ENCODE peak calls at places on chromosome 15, in seven cellular contexts. U, K, R, Z, F, D and N are unnamed samples.

GRCh38 chr15:34664418-34664817 is 81.0 kb upstream of the GOLGA8B start:
- DNase-seq in K (no peak), R (no peak), D (no peak), F (no peak), U (no peak), Z (no peak), N (no peak)

GRCh38 chr15:74432271-74432967 is 1.3 kb downstream of the SEMA7A start:
- DNase-seq in D (no peak), Z (no peak), F (no peak), R (peak), K (no peak), U (peak), N (no peak)

GRCh38 chr15:66461917-66462316 is 35.6 kb downstream of the SNAPC5 start:
- DNase-seq in Z (no peak), R (peak), D (no peak), F (no peak), K (no peak), U (no peak), N (no peak)

GRCh38 chr15:98980899-98981228 is 26.7 kb downstream of the PGPEP1L start:
- DNase-seq in Z (no peak), R (no peak), U (no peak), K (no peak), D (no peak), F (no peak), N (no peak)

GRCh38 chr15:57114070-57114469 is 195.6 kb downstream of the TCF12 start:
- DNase-seq in R (no peak), D (no peak), U (no peak), Z (no peak), F (no peak), K (no peak), N (no peak)

GRCh38 chr15:70437882-70438331 is 325.5 kb downstream of the UACA start:
- DNase-seq in U (peak), F (no peak), K (no peak), D (no peak), R (peak), Z (no peak), N (no peak)

GRCh38 chr15:65881766-65882434 is 12.6 kb downstream of the RAB11A start:
- DNase-seq in U (no peak), Z (no peak), F (no peak), D (no peak), R (no peak), K (no peak), N (no peak)

GRCh38 chr15:52749250-52749649 is 40.9 kb downstream of the ONECUT1 start:
- DNase-seq in Z (no peak), K (no peak), F (no peak), R (no peak), D (no peak), U (no peak), N (no peak)

GRCh38 chr15:96350321-96350720 is 19.8 kb downstream of the NR2F2 start:
- DNase-seq in U (no peak), R (no peak), Z (no peak), K (no peak), F (no peak), D (no peak), N (no peak)

GRCh38 chr15:43513550-43513949 is 3.9 kb upstream of the MAP1A start:
- DNase-seq in D (no peak), Z (no peak), U (no peak), F (no peak), R (no peak), K (no peak), N (no peak)

GRCh38 chr15:64284037-64284436 is 71.9 kb downstream of the CSNK1G1 start:
- DNase-seq in R (no peak), D (no peak), U (no peak), Z (no peak), K (no peak), F (no peak), N (no peak)

GRCh38 chr15:49946681-49947080 is 172.4 kb downstream of the ATP8B4 start:
- DNase-seq in U (no peak), D (no peak), R (no peak), K (no peak), F (no peak), Z (no peak), N (no peak)

GRCh38 chr15:100180921-100181320 is 160.9 kb downstream of the ADAMTS17 start:
- DNase-seq in D (no peak), Z (no peak), F (no peak), K (no peak), R (no peak), U (no peak), N (no peak)

GRCh38 chr15:36448418-36448817 is 131.0 kb upstream of the CDIN1 start:
- DNase-seq in K (no peak), F (no peak), U (no peak), Z (no peak), R (no peak), D (no peak), N (no peak)

GRCh38 chr15:36447373-36447772 is 132.1 kb upstream of the CDIN1 start:
- DNase-seq in K (no peak), D (no peak), Z (no peak), R (no peak), U (no peak), F (no peak), N (no peak)

GRCh38 chr15:36449662-36450145 is 129.7 kb upstream of the CDIN1 start:
- DNase-seq in D (no peak), F (no peak), R (no peak), U (no peak), Z (no peak), K (no peak), N (no peak)

GRCh38 chr15:36449084-36449661 is 130.3 kb upstream of the CDIN1 start:
- DNase-seq in F (no peak), K (no peak), Z (no peak), R (no peak), U (peak), D (no peak), N (no peak)
- H3K27ac ChIP-seq in F (no peak), K (no peak), Z (no peak), R (no peak), U (no peak), D (no peak), N (no peak)

GRCh38 chr15:68816158-68816557 is 4.5 kb downstream of the ANP32A start:
- DNase-seq in U (no peak), Z (no peak), F (no peak), D (no peak), R (no peak), K (no peak), N (no peak)
- H3K27ac ChIP-seq in U (no peak), Z (no peak), F (peak), D (no peak), R (no peak), K (peak), N (peak)

GRCh38 chr15:41238100-41238499 is 7.0 kb downstream of the CHP1 start:
- DNase-seq in Z (no peak), K (no peak), D (no peak), U (no peak), F (no peak), R (no peak), N (no peak)

GRCh38 chr15:41235929-41236328 is 4.9 kb downstream of the CHP1 start:
- DNase-seq in R (no peak), Z (no peak), F (no peak), K (no peak), U (no peak), D (no peak), N (no peak)

GRCh38 chr15:41241251-41241964 is 10.3 kb downstream of the CHP1 start:
- DNase-seq in D (no peak), F (no peak), K (peak), U (no peak), Z (no peak), R (no peak), N (no peak)
- H3K27ac ChIP-seq in D (no peak), F (no peak), K (no peak), U (no peak), Z (no peak), R (no peak), N (no peak)

DNA sequence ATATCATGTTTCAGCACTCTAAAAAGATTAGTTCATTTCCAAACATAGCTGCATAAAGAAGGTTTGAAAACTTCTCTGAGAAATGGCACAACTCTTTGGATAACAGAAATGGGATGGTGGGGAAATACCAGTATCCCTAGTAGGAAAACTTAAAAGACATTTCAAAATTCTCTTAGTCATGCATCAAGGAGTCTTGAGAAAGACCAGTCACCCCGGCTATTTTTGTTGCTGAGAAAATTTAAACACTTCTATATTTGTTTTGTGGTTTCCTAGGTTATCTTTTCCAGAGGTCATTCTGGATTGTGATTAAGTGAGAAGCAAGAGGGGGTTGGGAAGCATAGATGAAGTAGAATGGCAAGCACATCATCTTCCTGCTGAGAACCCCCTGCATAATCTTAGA is 447.7 kb upstream of the THBS1 start:
- DNase-seq in Z (no peak), D (no peak), U (no peak), F (no peak), R (no peak), K (no peak), N (no peak)
- H3K27ac ChIP-seq in Z (no peak), D (no peak), U (no peak), F (no peak), R (no peak), K (no peak), N (no peak)

GRCh38 chr15:30992073-30992363 is 590 bp upstream of the MTMR10 start:
- DNase-seq in U (no peak), R (peak), D (no peak), K (no peak), Z (no peak), F (no peak), N (no peak)

GRCh38 chr15:30990036-30990435 is 1.4 kb downstream of the MTMR10 start:
- DNase-seq in F (no peak), R (peak), Z (no peak), K (no peak), U (no peak), D (no peak), N (no peak)

GRCh38 chr15:30991301-30992072 is at the start of gene MTMR10:
- DNase-seq in D (peak), Z (peak), F (peak), R (peak), K (peak), U (peak), N (peak)

GRCh38 chr15:30990451-30991300 is 752 bp downstream of the MTMR10 start:
- DNase-seq in R (peak), Z (no peak), U (no peak), F (no peak), K (no peak), D (no peak), N (no peak)

DNA sequence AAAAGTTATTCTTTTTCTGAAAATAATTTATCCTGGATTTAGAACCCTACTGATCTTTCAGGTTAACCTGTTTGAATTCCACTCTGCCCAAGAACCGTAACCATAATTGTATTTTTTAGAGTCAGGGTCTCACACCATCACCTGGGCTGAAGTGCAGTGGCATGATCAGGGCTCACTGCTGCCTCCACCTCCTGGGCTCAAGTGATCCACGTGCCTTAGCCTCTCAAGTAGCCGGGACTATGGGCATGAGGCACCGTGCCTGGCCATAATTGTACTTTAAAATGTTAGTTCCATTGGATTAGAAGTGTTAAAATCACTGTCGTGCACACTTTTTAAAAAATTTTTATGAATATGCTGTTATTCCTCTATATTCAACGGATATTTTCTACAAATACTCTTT is 1.0 kb upstream of the MTMR10 start:
- DNase-seq in F (no peak), Z (no peak), K (no peak), D (no peak), R (no peak), U (no peak), N (no peak)
- H3K27ac ChIP-seq in F (no peak), Z (no peak), K (no peak), D (no peak), R (peak), U (no peak), N (no peak)

GRCh38 chr15:88624156-88624970 is 3.2 kb downstream of the AEN start:
- DNase-seq in F (no peak), U (no peak), Z (peak), K (peak), D (peak), R (no peak), N (no peak)
- H3K27ac ChIP-seq in F (no peak), U (no peak), Z (peak), K (no peak), D (peak), R (peak), N (no peak)